ENCODE peak calls at places on chromosomes 2 and 18, in five cellular contexts. S is endothelial cell; T is stimulated activated CD4-positive, alpha-beta T cell treated with anti-CD3 and anti-CD28 coated beads, Interleukin-4, amount 100 ng/mL, for 24 hours; E is RPMI8226; G is ecto neural progenitor cell. F is an unnamed sample.

GRCh38 chr2:192208848-192209247 is 14.1 kb upstream of the TMEFF2 start:
- DNase-seq in S (no peak), T (no peak), E (no peak), G (no peak), F (no peak)

GRCh38 chr2:232486558-232487384 is 863 bp downstream of the ECEL1 start:
- DNase-seq in S (no peak), T (no peak), E (no peak), G (no peak), F (no peak)

GRCh38 chr2:219125225-219125885 is 35.3 kb downstream of the NHEJ1 start:
- DNase-seq in S (no peak), T (peak), E (no peak), G (no peak), F (peak)

GRCh38 chr2:222318712-222319575 is 20.1 kb upstream of the PAX3 start:
- DNase-seq in S (no peak), T (peak), E (peak), G (peak), F (peak)

GRCh38 chr2:185208261-185208660 is 530.3 kb upstream of the FSIP2 start:
- DNase-seq in S (peak), T (no peak), E (no peak), G (peak), F (peak)

GRCh38 chr2:191350826-191351225 is 105.6 kb downstream of the MYO1B start:
- DNase-seq in S (no peak), T (no peak), E (no peak), G (no peak), F (peak)

GRCh38 chr2:239819091-239819973 is 205.8 kb downstream of the NDUFA10 start:
- DNase-seq in S (peak), T (no peak), E (no peak), G (peak), F (no peak)

GRCh38 chr2:71609029-71609428 is 155.7 kb downstream of the DYSF start:
- DNase-seq in S (peak), T (no peak), E (no peak), G (no peak), F (no peak)

GRCh38 chr2:37912056-37912455 is 13.0 kb upstream of the RMDN2 start:
- DNase-seq in S (no peak), T (no peak), E (no peak), G (no peak), F (no peak)

GRCh38 chr18:50614838-50615237 is 55.0 kb downstream of the MAPK4 start:
- DNase-seq in S (no peak), T (no peak), E (no peak), G (no peak), F (no peak)

GRCh38 chr2:63424329-63425078 is 163.8 kb downstream of the WDPCP start:
- DNase-seq in S (peak), T (peak), E (peak), G (no peak), F (peak)

GRCh38 chr2:161178756-161179155 is 18.5 kb downstream of the TANK start:
- DNase-seq in S (no peak), T (no peak), E (no peak), G (no peak), F (no peak)

GRCh38 chr2:68365087-68365486 is at the start of gene PLEK:
- DNase-seq in S (no peak), T (no peak), E (peak), G (no peak), F (no peak)

GRCh38 chr18:54777118-54777791 is 51.0 kb upstream of the RAB27B start:
- DNase-seq in S (no peak), T (no peak), E (no peak), G (no peak), F (peak)

GRCh38 chr2:46230677-46231425 is 66.4 kb upstream of the EPAS1 start:
- DNase-seq in S (no peak), T (no peak), E (no peak), G (no peak), F (no peak)

GRCh38 chr2:144479659-144480058 is 40.3 kb downstream of the ZEB2 start:
- DNase-seq in S (no peak), T (no peak), E (no peak), G (no peak), F (no peak)

GRCh38 chr2:230505162-230505561 is 89.2 kb downstream of the SP100 start:
- DNase-seq in S (no peak), T (no peak), E (no peak), G (no peak), F (no peak)

F was measured in mesenchymal stem cell.